ENCODE peak calls at places on chromosome 1, in nine cellular contexts. S is endothelial cell of umbilical vein, X is GM23248, N is H9, A is fibroblast of lung, M is GM23338, L is Panc1, D is adrenal gland, R is astrocyte. Q is an unnamed sample.

GRCh38 chr1:204194080-204194479 is 2.2 kb downstream of the KISS1 start:
- DNase-seq in D (no peak), R (no peak), L (no peak), S (no peak), N (no peak), A (no peak), M (no peak), X (no peak), Q (no peak)

GRCh38 chr1:206864939-206865671 is at the start of gene IL20:
- DNase-seq in S (peak; percentile 27), L (peak; percentile 45), A (peak; percentile 45), X (peak; percentile 93), R (peak; percentile 20), M (peak; percentile 91), D (peak; percentile 86), N (peak; percentile 82), Q (peak; percentile 92)

GRCh38 chr1:6385673-6386191 is 7.8 kb downstream of the ACOT7 start:
- DNase-seq in L (peak; percentile 56), R (peak; percentile 72), D (no peak), S (peak; percentile 48), M (peak; percentile 96), X (peak; percentile 78), N (peak; percentile 93), A (peak; percentile 83), Q (peak; percentile 98)

GRCh38 chr1:56710646-56711045 is 65.5 kb downstream of the PRKAA2 start:
- DNase-seq in R (peak; percentile 87), M (no peak), A (peak; percentile 90), L (no peak), N (no peak), S (peak; percentile 47), D (no peak), X (peak; percentile 76), Q (peak; percentile 37)

GRCh38 chr1:40774266-40774998 is 9.2 kb upstream of the KCNQ4 start:
- DNase-seq in R (no peak), M (peak; percentile 83), A (peak; percentile 15), D (peak; percentile 46), N (peak; percentile 83), X (peak; percentile 41), S (peak; percentile 37), L (peak; percentile 47), Q (no peak)

GRCh38 chr1:159179906-159180305 is 8.5 kb downstream of the CADM3 start:
- DNase-seq in D (no peak), X (no peak), N (no peak), S (no peak), R (no peak), A (no peak), L (no peak), M (no peak), Q (no peak)

GRCh38 chr1:111281411-111281810 is 9.2 kb upstream of the CHIA start:
- DNase-seq in A (peak; percentile 24), N (no peak), D (no peak), M (no peak), S (no peak), L (no peak), X (peak; percentile 20), R (peak; percentile 16), Q (peak; percentile 37)

GRCh38 chr1:207908112-207908734 is 2.7 kb downstream of the CD34 start:
- DNase-seq in N (no peak), L (no peak), A (no peak), M (no peak), X (no peak), S (peak; percentile 50), D (no peak), R (no peak), Q (no peak)

GRCh38 chr1:221887091-221887746 is 145.3 kb upstream of the DUSP10 start:
- DNase-seq in N (peak; percentile 60), D (peak; percentile 88), R (peak; percentile 86), M (no peak), L (peak; percentile 78), S (no peak), A (peak; percentile 90), X (peak; percentile 97), Q (peak; percentile 87)

GRCh38 chr1:41435570-41436178 is 48.8 kb downstream of the EDN2 start:
- DNase-seq in X (no peak), S (no peak), D (no peak), M (peak; percentile 72), N (peak; percentile 78), A (peak; percentile 73), R (peak; percentile 51), L (no peak), Q (no peak)

GRCh38 chr1:174969977-174970376 is 29.8 kb upstream of the CACYBP start:
- DNase-seq in D (no peak), N (no peak), S (no peak), A (peak; percentile 91), L (no peak), X (no peak), R (peak; percentile 89), M (no peak), Q (no peak)
- H3K4me1 ChIP-seq in D (peaks cover 33% of the 10 kb centered on the region), N (peaks cover 3% of the 10 kb centered on the region), S (peaks cover 28% of the 10 kb centered on the region), A (no peaks in the 10 kb centered on the region), L (no peaks in the 10 kb centered on the region), X (peaks cover 10% of the 10 kb centered on the region), R (peaks cover 26% of the 10 kb centered on the region), M (peaks cover 2% of the 10 kb centered on the region), Q (peaks cover 7% of the 10 kb centered on the region)

GRCh38 chr1:228414511-228415211 is 2.0 kb downstream of the TRIM17 start:
- DNase-seq in R (no peak), X (no peak), N (no peak), S (no peak), M (no peak), D (no peak), A (no peak), L (no peak), Q (no peak)

GRCh38 chr1:228415853-228416216 is 826 bp downstream of the TRIM17 start:
- DNase-seq in N (no peak), M (no peak), X (peak; percentile 16), A (no peak), L (no peak), D (no peak), R (no peak), S (no peak), Q (no peak)

GRCh38 chr1:228413241-228414010 is 3.2 kb downstream of the TRIM17 start:
- DNase-seq in R (no peak), X (no peak), A (no peak), M (no peak), L (no peak), S (no peak), N (no peak), D (no peak), Q (no peak)

GRCh38 chr1:228416217-228416971 is at the start of gene TRIM17:
- DNase-seq in A (peak; percentile 23), D (no peak), N (peak; percentile 70), X (peak; percentile 37), L (no peak), M (peak; percentile 94), R (no peak), S (no peak), Q (no peak)

DNA sequence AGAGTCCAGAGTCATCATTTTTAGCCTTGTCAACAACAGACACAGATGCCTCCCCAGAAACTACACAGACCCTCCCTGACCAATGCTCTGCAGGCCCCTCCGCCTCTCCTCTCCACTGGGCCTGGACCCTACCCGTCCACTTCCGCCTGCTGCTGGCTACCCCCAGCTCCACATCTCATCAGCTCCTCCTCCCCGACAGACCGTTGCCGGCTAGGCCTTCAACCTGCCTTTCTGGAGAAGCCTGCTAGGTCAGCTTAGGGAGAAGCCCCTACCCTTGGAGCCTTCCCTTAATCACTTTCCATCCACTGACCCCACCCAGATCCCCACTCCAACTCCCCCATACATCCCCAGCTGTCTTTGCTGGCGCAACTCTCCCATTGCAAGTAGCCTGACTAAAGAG is 1.4 kb downstream of the TRIM17 start:
- DNase-seq in N (no peak), X (no peak), D (no peak), L (no peak), R (no peak), M (no peak), S (no peak), A (no peak), Q (no peak)
- H3K27me3 ChIP-seq in N (peaks cover 23% of the 10 kb centered on the region), X (peaks cover 13% of the 10 kb centered on the region), D (peaks cover 14% of the 10 kb centered on the region), L (no peaks in the 10 kb centered on the region), R (peaks cover 7% of the 10 kb centered on the region), M (peaks cover 69% of the 10 kb centered on the region), S (peaks cover 34% of the 10 kb centered on the region), A (peaks cover 12% of the 10 kb centered on the region), Q (no peaks in the 10 kb centered on the region)

GRCh38 chr1:16174261-16174871 is 18.5 kb upstream of the EPHA2 start:
- DNase-seq in R (no peak), X (no peak), D (no peak), L (no peak), S (no peak), A (no peak), M (no peak), N (no peak), Q (no peak)

GRCh38 chr1:16173447-16174260 is 17.8 kb upstream of the EPHA2 start:
- DNase-seq in S (peak; percentile 60), L (no peak), R (peak; percentile 77), N (peak; percentile 54), M (no peak), A (peak; percentile 88), X (peak; percentile 82), D (peak; percentile 74), Q (peak; percentile 98)

GRCh38 chr1:16175610-16176553 is 20.0 kb upstream of the EPHA2 start:
- DNase-seq in L (no peak), X (peak; percentile 98), R (peak; percentile 84), D (peak; percentile 95), M (no peak), A (peak; percentile 92), N (no peak), S (peak; percentile 87), Q (no peak)

GRCh38 chr1:16172964-16173446 is 17.1 kb upstream of the EPHA2 start:
- DNase-seq in N (no peak), D (peak; percentile 72), X (peak; percentile 59), L (no peak), R (peak; percentile 83), A (peak; percentile 86), S (no peak), M (no peak), Q (peak; percentile 86)

GRCh38 chr1:16174886-16175598 is 19.2 kb upstream of the EPHA2 start:
- DNase-seq in S (no peak), N (no peak), M (no peak), L (no peak), D (no peak), R (no peak), X (no peak), A (no peak), Q (no peak)
- H3K4me1 ChIP-seq in S (peaks cover 38% of the 10 kb centered on the region), N (no peaks in the 10 kb centered on the region), M (no peaks in the 10 kb centered on the region), L (peaks cover 93% of the 10 kb centered on the region), D (peaks cover 46% of the 10 kb centered on the region), R (peaks cover 51% of the 10 kb centered on the region), X (peaks cover 40% of the 10 kb centered on the region), A (peaks cover 47% of the 10 kb centered on the region), Q (peaks cover 47% of the 10 kb centered on the region)

DNA sequence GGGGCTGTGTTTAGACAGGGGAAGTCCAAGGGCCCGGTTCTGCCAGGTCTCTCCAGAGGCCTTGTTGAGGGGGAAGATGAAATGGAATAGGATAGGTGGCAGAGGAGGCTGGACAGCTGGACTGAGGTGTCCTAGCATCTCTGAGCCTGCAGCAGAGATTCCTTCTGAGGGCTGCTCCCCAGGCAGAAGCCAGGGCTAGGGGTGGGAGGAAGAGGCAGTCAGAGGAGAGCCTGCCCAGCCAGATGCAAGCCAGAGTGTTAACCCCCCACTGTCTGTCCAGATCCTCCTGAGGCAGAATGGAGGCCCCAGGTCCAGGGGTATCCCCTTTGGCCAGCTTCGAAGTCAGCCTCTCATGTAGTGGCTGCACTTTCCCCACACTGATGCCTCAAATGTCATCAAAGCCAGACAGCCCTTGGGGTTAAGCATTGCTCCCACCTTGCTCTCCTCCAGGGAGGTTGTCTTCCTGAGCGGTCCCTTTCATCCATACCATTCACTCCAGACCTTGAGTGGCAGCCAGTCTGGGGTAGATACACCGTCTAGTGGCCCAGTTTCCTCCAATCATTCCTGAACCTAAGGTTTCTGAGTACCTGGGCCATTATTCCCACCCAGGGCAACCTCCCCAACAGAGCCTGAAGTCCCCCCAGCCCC is 1.7 kb downstream of the CSF1 start:
- DNase-seq in D (no peak), R (no peak), L (no peak), X (peak; percentile 69), M (no peak), A (no peak), S (no peak), N (no peak), Q (no peak)
- H3K27me3 ChIP-seq in D (no peaks in the 10 kb centered on the region), R (peaks cover 8% of the 10 kb centered on the region), L (no peaks in the 10 kb centered on the region), X (no peaks in the 10 kb centered on the region), M (peaks cover 58% of the 10 kb centered on the region), A (peaks cover 2% of the 10 kb centered on the region), S (no peaks in the 10 kb centered on the region), N (peaks cover 16% of the 10 kb centered on the region), Q (peaks cover 57% of the 10 kb centered on the region)

Q was measured in foreskin keratinocyte.